ENCODE peak calls at places on chromosomes 5 and 9, in four cellular contexts. D, C, Y and R are unnamed samples.

GRCh38 chr9:93094294-93095204 is 1.5 kb upstream of the CARD19 start:
- DNase-seq in D (no peak), C (no peak), Y (peak), R (peak)

GRCh38 chr5:133510634-133511262 is 101.6 kb downstream of the FSTL4 start:
- DNase-seq in D (no peak), C (no peak), Y (no peak), R (no peak)

GRCh38 chr9:128033609-128034008 is 33.5 kb downstream of the NAIF1 start:
- DNase-seq in D (no peak), C (no peak), Y (no peak), R (no peak)

GRCh38 chr9:71766663-71767062 is 1.6 kb downstream of the CEMIP2 start:
- DNase-seq in D (no peak), C (no peak), Y (no peak), R (no peak)

GRCh38 chr9:105647595-105648349 is 14.5 kb upstream of the TAL2 start:
- DNase-seq in D (no peak), C (peak), Y (no peak), R (no peak)

GRCh38 chr5:5497132-5497748 is 74.8 kb downstream of the ICE1 start:
- DNase-seq in D (no peak), C (peak), Y (peak), R (no peak)

GRCh38 chr5:84961193-84961592 is 576.5 kb upstream of the EDIL3 start:
- DNase-seq in D (no peak), C (no peak), Y (peak), R (peak)

GRCh38 chr5:180601591-180602480 is 10.5 kb upstream of the SCGB3A1 start:
- DNase-seq in D (no peak), C (peak), Y (peak), R (peak)

GRCh38 chr5:74621492-74621891 is 19.0 kb downstream of the ENC1 start:
- DNase-seq in D (no peak), C (no peak), Y (no peak), R (no peak)